ENCODE peak calls at places on chromosomes 16 and 17, in ten cellular contexts. One of them, this sample, is unnamed.

GRCh38 chr16:56425439-56425832 is at the start of gene AMFR:
- DNase-seq in ovary: peak; percentile 69
- DNase-seq in psoas muscle: peak; percentile 78
- DNase-seq in lung microvascular endothelial cell: peak; percentile 86
- DNase-seq in EL: peak; percentile 86
- DNase-seq in GM04503: peak; percentile 22
- DNase-seq in EH: peak; percentile 86
- DNase-seq in iris pigment epithelial cell: peak; percentile 78
- DNase-seq in astrocyte of the cerebellum: peak; percentile 18
- DNase-seq in dorsolateral prefrontal cortex: peak; percentile 28
- DNase-seq in this sample: peak; percentile 41

GRCh38 chr17:48522031-48522593 is 8.7 kb downstream of the HOXB1 start:
- DNase-seq in ovary: no peak
- DNase-seq in psoas muscle: no peak
- DNase-seq in lung microvascular endothelial cell: no peak
- DNase-seq in EL: peak; percentile 31
- DNase-seq in GM04503: no peak
- DNase-seq in EH: peak; percentile 32
- DNase-seq in iris pigment epithelial cell: peak; percentile 51
- DNase-seq in astrocyte of the cerebellum: no peak
- DNase-seq in dorsolateral prefrontal cortex: no peak
- DNase-seq in this sample: no peak

GRCh38 chr16:24850289-24850931 is 4.6 kb downstream of the SLC5A11 start:
- DNase-seq in ovary: no peak
- DNase-seq in psoas muscle: no peak
- DNase-seq in lung microvascular endothelial cell: peak; percentile 28
- DNase-seq in EL: peak; percentile 54
- DNase-seq in GM04503: no peak
- DNase-seq in EH: peak; percentile 54
- DNase-seq in iris pigment epithelial cell: peak; percentile 85
- DNase-seq in astrocyte of the cerebellum: peak; percentile 18
- DNase-seq in dorsolateral prefrontal cortex: no peak
- DNase-seq in this sample: no peak

GRCh38 chr17:47315451-47316266 is 8.1 kb upstream of the EFCAB13 start:
- DNase-seq in ovary: no peak
- DNase-seq in psoas muscle: no peak
- DNase-seq in lung microvascular endothelial cell: peak; percentile 85
- DNase-seq in EL: peak; percentile 86
- DNase-seq in GM04503: no peak
- DNase-seq in EH: peak; percentile 86
- DNase-seq in iris pigment epithelial cell: peak; percentile 97
- DNase-seq in astrocyte of the cerebellum: peak; percentile 84
- DNase-seq in dorsolateral prefrontal cortex: no peak
- DNase-seq in this sample: no peak

GRCh38 chr17:48611681-48612455 is 1.1 kb upstream of the HOXB7 start:
- DNase-seq in ovary: no peak
- DNase-seq in psoas muscle: no peak
- DNase-seq in lung microvascular endothelial cell: no peak
- DNase-seq in EL: no peak
- DNase-seq in GM04503: no peak
- DNase-seq in EH: no peak
- DNase-seq in iris pigment epithelial cell: no peak
- DNase-seq in astrocyte of the cerebellum: no peak
- DNase-seq in dorsolateral prefrontal cortex: no peak
- DNase-seq in this sample: no peak

GRCh38 chr16:83456934-83457333 is 350.8 kb upstream of the HSBP1 start:
- DNase-seq in ovary: no peak
- DNase-seq in psoas muscle: no peak
- DNase-seq in lung microvascular endothelial cell: no peak
- DNase-seq in EL: no peak
- DNase-seq in GM04503: no peak
- DNase-seq in EH: no peak
- DNase-seq in iris pigment epithelial cell: no peak
- DNase-seq in astrocyte of the cerebellum: no peak
- DNase-seq in dorsolateral prefrontal cortex: no peak
- DNase-seq in this sample: no peak

GRCh38 chr17:17485420-17485819 is 8.6 kb downstream of the MED9 start:
- DNase-seq in ovary: no peak
- DNase-seq in psoas muscle: no peak
- DNase-seq in lung microvascular endothelial cell: peak; percentile 19
- DNase-seq in EL: no peak
- DNase-seq in GM04503: no peak
- DNase-seq in EH: no peak
- DNase-seq in iris pigment epithelial cell: no peak
- DNase-seq in astrocyte of the cerebellum: no peak
- DNase-seq in dorsolateral prefrontal cortex: no peak
- DNase-seq in this sample: no peak

GRCh38 chr17:31388770-31389672 is 2.5 kb upstream of the RAB11FIP4 start:
- DNase-seq in ovary: no peak
- DNase-seq in psoas muscle: no peak
- DNase-seq in lung microvascular endothelial cell: peak; percentile 22
- DNase-seq in EL: peak; percentile 37
- DNase-seq in GM04503: no peak
- DNase-seq in EH: peak; percentile 30
- DNase-seq in iris pigment epithelial cell: no peak
- DNase-seq in astrocyte of the cerebellum: no peak
- DNase-seq in dorsolateral prefrontal cortex: no peak
- DNase-seq in this sample: no peak

GRCh38 chr16:30186782-30187555 is 3.6 kb downstream of the CORO1A start:
- DNase-seq in ovary: peak; percentile 61
- DNase-seq in psoas muscle: peak; percentile 78
- DNase-seq in lung microvascular endothelial cell: peak; percentile 46
- DNase-seq in EL: no peak
- DNase-seq in GM04503: no peak
- DNase-seq in EH: peak; percentile 44
- DNase-seq in iris pigment epithelial cell: peak; percentile 28
- DNase-seq in astrocyte of the cerebellum: no peak
- DNase-seq in dorsolateral prefrontal cortex: no peak
- DNase-seq in this sample: no peak

GRCh38 chr17:62968445-62968923 is 2.4 kb downstream of the TANC2 start:
- DNase-seq in ovary: no peak
- DNase-seq in psoas muscle: no peak
- DNase-seq in lung microvascular endothelial cell: peak; percentile 91
- DNase-seq in EL: peak; percentile 89
- DNase-seq in GM04503: peak; percentile 54
- DNase-seq in EH: peak; percentile 89
- DNase-seq in iris pigment epithelial cell: peak; percentile 95
- DNase-seq in astrocyte of the cerebellum: peak; percentile 86
- DNase-seq in dorsolateral prefrontal cortex: no peak
- DNase-seq in this sample: peak; percentile 79

GRCh38 chr17:42873321-42873720 is 22.3 kb downstream of the AOC3 start:
- DNase-seq in ovary: no peak
- DNase-seq in psoas muscle: no peak
- DNase-seq in lung microvascular endothelial cell: no peak
- DNase-seq in EL: no peak
- DNase-seq in GM04503: no peak
- DNase-seq in EH: no peak
- DNase-seq in iris pigment epithelial cell: no peak
- DNase-seq in astrocyte of the cerebellum: no peak
- DNase-seq in dorsolateral prefrontal cortex: no peak
- DNase-seq in this sample: no peak

GRCh38 chr16:15915555-15916081 is 27.2 kb upstream of the CEP20 start:
- DNase-seq in ovary: no peak
- DNase-seq in psoas muscle: no peak
- DNase-seq in lung microvascular endothelial cell: no peak
- DNase-seq in EL: no peak
- DNase-seq in GM04503: no peak
- DNase-seq in EH: no peak
- DNase-seq in iris pigment epithelial cell: no peak
- DNase-seq in astrocyte of the cerebellum: no peak
- DNase-seq in dorsolateral prefrontal cortex: no peak
- DNase-seq in this sample: no peak

GRCh38 chr16:15785386-15786059 is 71.3 kb downstream of the MYH11 start:
- DNase-seq in ovary: no peak
- DNase-seq in psoas muscle: no peak
- DNase-seq in lung microvascular endothelial cell: no peak
- DNase-seq in EL: no peak
- DNase-seq in GM04503: no peak
- DNase-seq in EH: no peak
- DNase-seq in iris pigment epithelial cell: no peak
- DNase-seq in astrocyte of the cerebellum: no peak
- DNase-seq in dorsolateral prefrontal cortex: no peak
- DNase-seq in this sample: no peak

GRCh38 chr17:41287050-41287449 is 11.6 kb downstream of the KRTAP9-7 start:
- DNase-seq in ovary: no peak
- DNase-seq in psoas muscle: no peak
- DNase-seq in lung microvascular endothelial cell: no peak
- DNase-seq in EL: no peak
- DNase-seq in GM04503: no peak
- DNase-seq in EH: no peak
- DNase-seq in iris pigment epithelial cell: no peak
- DNase-seq in astrocyte of the cerebellum: no peak
- DNase-seq in dorsolateral prefrontal cortex: no peak
- DNase-seq in this sample: no peak

GRCh38 chr16:73071131-73071940 is 23.4 kb upstream of the ZFHX3 start:
- DNase-seq in ovary: peak; percentile 59
- DNase-seq in psoas muscle: peak; percentile 52
- DNase-seq in lung microvascular endothelial cell: peak; percentile 65
- DNase-seq in EL: peak; percentile 29
- DNase-seq in GM04503: no peak
- DNase-seq in EH: peak; percentile 56
- DNase-seq in iris pigment epithelial cell: peak; percentile 68
- DNase-seq in astrocyte of the cerebellum: no peak
- DNase-seq in dorsolateral prefrontal cortex: no peak
- DNase-seq in this sample: no peak

GRCh38 chr16:85568519-85568918 is 44.6 kb upstream of the GSE1 start:
- DNase-seq in ovary: no peak
- DNase-seq in psoas muscle: no peak
- DNase-seq in lung microvascular endothelial cell: no peak
- DNase-seq in EL: no peak
- DNase-seq in GM04503: no peak
- DNase-seq in EH: no peak
- DNase-seq in iris pigment epithelial cell: no peak
- DNase-seq in astrocyte of the cerebellum: no peak
- DNase-seq in dorsolateral prefrontal cortex: no peak
- DNase-seq in this sample: no peak

GRCh38 chr17:21013983-21014382 is 28.8 kb downstream of the USP22 start:
- DNase-seq in ovary: no peak
- DNase-seq in psoas muscle: no peak
- DNase-seq in lung microvascular endothelial cell: no peak
- DNase-seq in EL: no peak
- DNase-seq in GM04503: no peak
- DNase-seq in EH: no peak
- DNase-seq in iris pigment epithelial cell: no peak
- DNase-seq in astrocyte of the cerebellum: no peak
- DNase-seq in dorsolateral prefrontal cortex: no peak
- DNase-seq in this sample: no peak

GRCh38 chr17:44637066-44637465 is 19.2 kb upstream of the MEIOC start:
- DNase-seq in ovary: no peak
- DNase-seq in psoas muscle: no peak
- DNase-seq in lung microvascular endothelial cell: no peak
- DNase-seq in EL: no peak
- DNase-seq in GM04503: no peak
- DNase-seq in EH: no peak
- DNase-seq in iris pigment epithelial cell: no peak
- DNase-seq in astrocyte of the cerebellum: peak; percentile 36
- DNase-seq in dorsolateral prefrontal cortex: no peak
- DNase-seq in this sample: no peak

GRCh38 chr16:4373356-4373908 is 1.8 kb downstream of the VASN start:
- DNase-seq in ovary: peak; percentile 66
- DNase-seq in psoas muscle: no peak
- DNase-seq in lung microvascular endothelial cell: no peak
- DNase-seq in EL: peak; percentile 66
- DNase-seq in GM04503: no peak
- DNase-seq in EH: no peak
- DNase-seq in iris pigment epithelial cell: no peak
- DNase-seq in astrocyte of the cerebellum: no peak
- DNase-seq in dorsolateral prefrontal cortex: no peak
- DNase-seq in this sample: no peak

GRCh38 chr16:23843143-23843542 is 7.4 kb downstream of the PRKCB start:
- DNase-seq in ovary: no peak
- DNase-seq in psoas muscle: no peak
- DNase-seq in lung microvascular endothelial cell: no peak
- DNase-seq in EL: no peak
- DNase-seq in GM04503: no peak
- DNase-seq in EH: no peak
- DNase-seq in iris pigment epithelial cell: no peak
- DNase-seq in astrocyte of the cerebellum: no peak
- DNase-seq in dorsolateral prefrontal cortex: no peak
- DNase-seq in this sample: no peak

This sample was measured in pulmonary artery endothelial cell.